ENCODE peak calls at places on chromosome 12, in seven cellular contexts. T, Z, K, O, D, J and E are unnamed samples.

GRCh38 chr12:30643366-30643765 is 52.3 kb downstream of the IPO8 start:
- DNase-seq in T (no peak), Z (no peak), K (peak), O (no peak), D (no peak), J (no peak), E (no peak)

GRCh38 chr12:111597731-111598636 is 1.1 kb downstream of the ATXN2 start:
- DNase-seq in T (no peak), Z (no peak), K (no peak), O (peak), D (peak), J (no peak), E (no peak)

GRCh38 chr12:22083167-22083566 is 37.1 kb downstream of the CMAS start:
- DNase-seq in T (peak), Z (peak), K (peak), O (no peak), D (peak), J (no peak), E (peak)

GRCh38 chr12:122979001-122979907 is 1.2 kb upstream of the ARL6IP4 start:
- DNase-seq in T (no peak), Z (no peak), K (no peak), O (no peak), D (no peak), J (no peak), E (no peak)

GRCh38 chr12:26857465-26858176 is 24.6 kb upstream of the ITPR2 start:
- DNase-seq in T (no peak), Z (no peak), K (no peak), O (no peak), D (no peak), J (no peak), E (no peak)

GRCh38 chr12:11563785-11564739 is 85.4 kb upstream of the ETV6 start:
- DNase-seq in T (no peak), Z (no peak), K (no peak), O (no peak), D (no peak), J (no peak), E (no peak)

GRCh38 chr12:100141998-100142850 is 450 bp downstream of the BLTP3B start:
- DNase-seq in T (no peak), Z (peak), K (no peak), O (peak), D (peak), J (peak), E (no peak)

GRCh38 chr12:48001426-48002178 is 2.7 kb downstream of the COL2A1 start:
- DNase-seq in T (no peak), Z (peak), K (no peak), O (peak), D (peak), J (peak), E (no peak)

GRCh38 chr12:83318386-83318971 is 631.8 kb downstream of the TMTC2 start:
- DNase-seq in T (peak), Z (no peak), K (peak), O (no peak), D (peak), J (no peak), E (no peak)

GRCh38 chr12:118371354-118372282 is 1.1 kb downstream of the TAOK3 start:
- DNase-seq in T (no peak), Z (no peak), K (no peak), O (peak), D (peak), J (no peak), E (no peak)

GRCh38 chr12:117209626-117210025 is 19.4 kb upstream of the FBXO21 start:
- DNase-seq in T (no peak), Z (no peak), K (no peak), O (no peak), D (no peak), J (no peak), E (no peak)

GRCh38 chr12:14952295-14952995 is 9.0 kb downstream of the ARHGDIB start:
- DNase-seq in T (peak), Z (peak), K (peak), O (no peak), D (no peak), J (peak), E (no peak)

GRCh38 chr12:29655861-29656260 is 127.9 kb downstream of the TMTC1 start:
- DNase-seq in T (peak), Z (peak), K (peak), O (no peak), D (no peak), J (no peak), E (no peak)

GRCh38 chr12:122641976-122642375 is 61.2 kb downstream of the HCAR2 start:
- DNase-seq in T (no peak), Z (peak), K (peak), O (no peak), D (no peak), J (peak), E (no peak)

GRCh38 chr12:25715147-25715546 is 162.1 kb upstream of the LMNTD1 start:
- DNase-seq in T (no peak), Z (peak), K (peak), O (no peak), D (no peak), J (peak), E (no peak)

GRCh38 chr12:15863984-15864383 is 18.2 kb upstream of the STRAP start:
- DNase-seq in T (no peak), Z (no peak), K (no peak), O (no peak), D (no peak), J (no peak), E (no peak)

GRCh38 chr12:53626702-53627169 is 554 bp upstream of the ATF7 start:
- DNase-seq in T (no peak), Z (no peak), K (no peak), O (no peak), D (no peak), J (no peak), E (no peak)

GRCh38 chr12:109130297-109130696 is 13.9 kb downstream of the ACACB start:
- DNase-seq in T (no peak), Z (no peak), K (no peak), O (no peak), D (no peak), J (no peak), E (no peak)

GRCh38 chr12:132413931-132414588 is 75.9 kb upstream of the FBRSL1 start:
- DNase-seq in T (no peak), Z (no peak), K (no peak), O (peak), D (peak), J (no peak), E (no peak)

GRCh38 chr12:22740656-22741350 is 115.8 kb downstream of the ETNK1 start:
- DNase-seq in T (peak), Z (no peak), K (no peak), O (no peak), D (no peak), J (no peak), E (no peak)

GRCh38 chr12:132395192-132395907 is 66.0 kb upstream of the GALNT9 start:
- DNase-seq in T (no peak), Z (no peak), K (no peak), O (no peak), D (no peak), J (no peak), E (no peak)

DNA sequence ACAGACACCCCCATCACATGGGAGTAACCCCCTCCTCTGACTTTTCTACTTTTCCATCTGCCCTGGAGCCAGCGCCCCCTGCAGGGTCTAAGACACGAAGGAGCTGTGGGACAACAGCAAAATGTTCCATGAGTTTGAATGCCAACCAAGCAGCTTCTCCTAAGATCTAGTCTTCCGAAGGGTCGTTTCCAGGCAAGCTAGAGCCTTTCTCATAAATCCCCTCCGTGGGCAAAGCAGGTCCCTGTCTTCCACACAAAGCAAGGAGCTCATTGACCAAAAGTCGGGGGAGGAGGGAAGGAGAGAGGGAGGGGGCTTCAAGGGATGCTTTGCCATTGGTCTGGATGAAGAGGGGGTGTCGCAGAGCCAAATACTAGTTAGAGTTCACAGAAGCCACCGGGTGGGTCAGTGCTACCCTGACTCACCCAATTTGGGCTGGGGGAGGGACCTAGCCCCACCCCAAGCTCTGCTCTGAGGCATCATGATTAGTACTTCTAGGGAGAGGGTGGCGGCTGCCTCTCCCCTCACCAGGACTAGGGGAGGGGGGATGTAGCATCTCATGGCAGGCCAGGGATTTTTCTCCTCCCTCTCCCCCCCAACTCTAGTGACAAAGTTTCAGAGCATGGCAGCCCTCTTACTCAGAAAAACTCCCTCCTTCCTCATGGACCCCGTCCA is 1.6 kb downstream of the MSI1 start:
- DNase-seq in T (no peak), Z (no peak), K (no peak), O (peak), D (peak), J (no peak), E (no peak)
- H3K4me3 ChIP-seq in T (peak), Z (no peak), K (no peak), O (peak), D (peak), J (no peak), E (peak)

DNA sequence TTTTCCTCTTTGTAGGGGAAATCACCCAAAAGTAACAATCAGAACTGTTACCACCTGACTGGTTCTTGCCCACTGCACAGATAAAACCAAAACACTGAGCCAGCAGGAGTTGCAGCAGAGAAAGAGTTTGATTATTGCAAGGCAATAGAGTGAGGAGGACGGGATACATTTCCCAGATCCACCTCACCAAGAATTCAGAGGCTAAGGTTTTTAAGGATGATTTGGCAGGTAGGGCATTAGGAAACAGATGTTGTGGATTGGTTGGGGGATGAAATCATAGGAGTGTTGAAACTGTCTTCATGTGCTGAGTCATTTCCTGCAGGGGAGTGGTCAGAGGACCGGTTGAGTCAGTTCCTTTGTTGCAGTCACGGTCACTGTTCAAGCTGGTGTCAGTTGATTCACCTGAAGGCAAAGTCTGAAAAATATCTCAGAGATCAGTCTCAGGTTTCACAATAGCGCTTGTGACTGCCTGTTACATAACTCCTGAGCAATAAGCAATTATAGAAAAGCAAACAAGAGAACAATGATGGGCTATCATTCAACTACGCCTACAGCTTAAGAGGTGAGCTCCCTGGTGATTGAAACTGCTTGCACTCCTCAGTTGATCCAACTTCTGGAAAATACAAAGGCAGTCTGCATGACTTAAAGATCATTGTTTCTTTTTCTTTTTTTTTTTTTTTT is 20.3 kb upstream of the AMN1 start:
- DNase-seq in T (peak), Z (peak), K (peak), O (no peak), D (no peak), J (peak), E (no peak)
- H3K4me3 ChIP-seq in T (no peak), Z (no peak), K (no peak), O (no peak), D (no peak), J (no peak), E (no peak)

GRCh38 chr12:49064767-49065152 is 4.2 kb upstream of the KMT2D start:
- DNase-seq in T (no peak), Z (no peak), K (no peak), O (no peak), D (no peak), J (no peak), E (no peak)

GRCh38 chr12:49066120-49066519 is 3.7 kb downstream of the RHEBL1 start:
- DNase-seq in T (no peak), Z (no peak), K (no peak), O (no peak), D (no peak), J (no peak), E (no peak)

GRCh38 chr12:49070971-49071370 is 1.2 kb upstream of the RHEBL1 start:
- DNase-seq in T (no peak), Z (no peak), K (no peak), O (no peak), D (no peak), J (no peak), E (no peak)

GRCh38 chr12:49069507-49070346 is at the start of gene RHEBL1:
- DNase-seq in T (peak), Z (peak), K (peak), O (peak), D (peak), J (peak), E (peak)

DNA sequence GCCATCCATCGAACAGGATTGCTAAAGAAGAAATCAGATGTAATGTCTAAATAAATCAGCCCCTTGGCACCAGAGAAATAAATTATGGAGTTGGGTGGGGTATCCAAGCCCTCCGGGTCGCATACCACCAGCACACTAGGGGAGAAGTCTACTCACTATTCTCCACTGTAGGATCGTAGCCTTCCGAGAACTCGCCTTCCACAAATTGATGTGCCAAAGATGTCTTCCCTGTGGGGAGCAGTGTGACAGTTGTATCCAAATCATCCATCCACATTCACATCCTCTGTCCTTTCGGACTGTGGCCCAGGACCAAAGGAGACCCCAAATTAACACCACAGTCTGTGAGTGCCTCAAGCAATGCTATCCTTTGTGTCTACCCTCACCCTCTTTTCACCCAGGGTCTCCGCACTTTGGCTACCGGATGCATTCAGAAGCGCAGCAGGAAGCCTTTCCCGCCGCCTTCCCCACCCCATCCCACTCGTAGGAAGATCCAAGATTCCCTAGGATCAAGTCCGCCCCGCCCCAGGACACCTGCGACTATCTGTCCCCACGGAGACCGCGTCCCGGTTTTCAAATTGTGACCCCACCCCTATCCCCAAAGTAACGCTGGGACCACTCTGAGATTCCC is 786 bp downstream of the RHEBL1 start:
- DNase-seq in T (no peak), Z (no peak), K (no peak), O (no peak), D (no peak), J (no peak), E (no peak)
- H3K4me3 ChIP-seq in T (peak), Z (peak), K (peak), O (peak), D (peak), J (peak), E (peak)

GRCh38 chr12:113774526-113774925 is 191.6 kb downstream of the RBM19 start:
- DNase-seq in T (no peak), Z (no peak), K (no peak), O (no peak), D (no peak), J (no peak), E (no peak)
- H3K4me3 ChIP-seq in T (no peak), Z (no peak), K (no peak), O (no peak), D (no peak), J (no peak), E (no peak)

GRCh38 chr12:948238-948637 is 1.3 kb downstream of the RAD52 start:
- DNase-seq in T (no peak), Z (no peak), K (no peak), O (no peak), D (no peak), J (no peak), E (no peak)
- H3K4me3 ChIP-seq in T (peak), Z (peak), K (no peak), O (peak), D (peak), J (peak), E (peak)

GRCh38 chr12:52054231-52054837 is 3.1 kb downstream of the NR4A1 start:
- DNase-seq in T (no peak), Z (peak), K (no peak), O (no peak), D (no peak), J (no peak), E (no peak)
- H3K4me3 ChIP-seq in T (no peak), Z (no peak), K (no peak), O (no peak), D (no peak), J (no peak), E (no peak)